ENCODE peak calls at places on chromosome 5, in seven cellular contexts. F is AML-193, Y is cardiac fibroblast, H is HL-60, J is GM12891, B is neuronal stem cell, G is heart left ventricle. L is an unnamed sample.

GRCh38 chr5:178121450-178122276 is 8.3 kb downstream of the N4BP3 start:
- DNase-seq in F (no peak), Y (peak), J (no peak), G (peak), H (peak), B (no peak), L (peak)

GRCh38 chr5:10301842-10302610 is 5.7 kb downstream of the CMBL start:
- DNase-seq in B (no peak), J (no peak), Y (peak), H (no peak), F (no peak), G (peak), L (no peak)

GRCh38 chr5:163809480-163809879 is 304.1 kb downstream of the MAT2B start:
- DNase-seq in F (no peak), J (no peak), Y (peak), G (no peak), B (no peak), H (peak), L (no peak)

GRCh38 chr5:43772601-43773031 is 169.6 kb downstream of the NNT start:
- DNase-seq in B (no peak), G (no peak), Y (peak), J (no peak), H (peak), F (peak), L (peak)

GRCh38 chr5:378301-378891 is 56.9 kb downstream of the AHRR start:
- DNase-seq in J (no peak), B (no peak), Y (no peak), H (peak), G (no peak), F (no peak), L (no peak)

GRCh38 chr5:1297243-1297642 is 2.4 kb upstream of the TERT start:
- DNase-seq in F (no peak), J (no peak), G (peak), H (no peak), B (no peak), Y (no peak), L (no peak)

GRCh38 chr5:63961598-63962161 is 565 bp downstream of the HTR1A start:
- DNase-seq in J (no peak), Y (no peak), G (no peak), F (no peak), B (no peak), H (no peak), L (no peak)

GRCh38 chr5:140249536-140249935 is 53.4 kb downstream of the PFDN1 start:
- DNase-seq in H (no peak), Y (no peak), G (no peak), J (no peak), B (no peak), F (no peak), L (no peak)

GRCh38 chr5:131589510-131590348 is 45.3 kb downstream of the RAPGEF6 start:
- DNase-seq in H (peak), F (peak), G (no peak), Y (peak), J (no peak), B (peak), L (peak)

GRCh38 chr5:54514841-54515432 is 2.6 kb upstream of the SNX18 start:
- DNase-seq in H (no peak), Y (no peak), G (no peak), J (no peak), B (no peak), F (no peak), L (no peak)

GRCh38 chr5:107554776-107555424 is 115.8 kb downstream of the EFNA5 start:
- DNase-seq in Y (no peak), F (no peak), H (no peak), J (no peak), G (no peak), B (no peak), L (no peak)

GRCh38 chr5:32018476-32019436 is 155.4 kb downstream of the GOLPH3 start:
- DNase-seq in G (no peak), Y (peak), J (no peak), B (no peak), H (no peak), F (no peak), L (no peak)

GRCh38 chr5:180803181-180804128 is 849 bp upstream of the MGAT1 start:
- DNase-seq in G (peak), F (peak), H (peak), Y (peak), B (peak), J (peak), L (peak)

GRCh38 chr5:139747583-139748504 is 47.8 kb upstream of the PSD2 start:
- DNase-seq in Y (peak), J (no peak), B (no peak), G (peak), F (no peak), H (no peak), L (peak)

GRCh38 chr5:68505917-68506860 is 290.6 kb downstream of the PIK3R1 start:
- DNase-seq in B (peak), H (no peak), G (no peak), Y (peak), F (no peak), J (no peak), L (no peak)

GRCh38 chr5:14707811-14708210 is 43.3 kb downstream of the OTULIN start:
- DNase-seq in B (no peak), F (no peak), H (no peak), J (no peak), Y (no peak), G (no peak), L (no peak)

GRCh38 chr5:50666261-50667078 is at the start of gene PARP8:
- DNase-seq in H (peak), J (peak), Y (peak), G (peak), B (peak), F (peak), L (peak)

GRCh38 chr5:65828507-65828906 is 97.9 kb upstream of the ERBIN start:
- DNase-seq in J (no peak), H (no peak), F (no peak), B (no peak), Y (peak), G (no peak), L (no peak)

GRCh38 chr5:172533058-172533398 is 78.7 kb upstream of the SH3PXD2B start:
- DNase-seq in J (no peak), B (no peak), F (no peak), Y (no peak), G (no peak), H (no peak), L (no peak)

GRCh38 chr5:25694805-25695204 is 1050.0 kb upstream of the CDH10 start:
- DNase-seq in G (no peak), J (no peak), H (no peak), F (no peak), Y (no peak), B (no peak), L (no peak)

GRCh38 chr5:58411372-58411771 is 48.5 kb downstream of the PLK2 start:
- DNase-seq in J (no peak), H (no peak), F (no peak), Y (no peak), B (no peak), G (no peak), L (no peak)

GRCh38 chr5:82512025-82512424 is 233.9 kb upstream of the RPS23 start:
- DNase-seq in F (no peak), H (no peak), B (no peak), J (no peak), G (no peak), Y (no peak), L (no peak)

GRCh38 chr5:142286111-142286510 is 38.7 kb downstream of the SPRY4 start:
- DNase-seq in Y (no peak), H (no peak), B (no peak), F (no peak), J (no peak), G (no peak), L (no peak)

GRCh38 chr5:86780018-86780417 is 162.3 kb downstream of the COX7C start:
- DNase-seq in G (no peak), H (no peak), F (no peak), J (no peak), Y (no peak), B (no peak), L (no peak)

GRCh38 chr5:132325691-132326090 is 31.5 kb downstream of the SLC22A4 start:
- DNase-seq in G (no peak), B (no peak), F (no peak), Y (no peak), H (no peak), J (no peak), L (no peak)

GRCh38 chr5:164504141-164504772 is 998.8 kb downstream of the MAT2B start:
- DNase-seq in G (no peak), Y (peak), H (peak), B (peak), F (peak), J (peak), L (peak)

GRCh38 chr5:435961-436640 is 6.9 kb upstream of the EXOC3 start:
- DNase-seq in F (peak), Y (peak), J (no peak), H (peak), B (no peak), G (peak), L (peak)

GRCh38 chr5:4395752-4396151 is 744.4 kb upstream of the ADAMTS16 start:
- DNase-seq in H (no peak), J (no peak), G (no peak), F (no peak), Y (no peak), B (no peak), L (no peak)

GRCh38 chr5:82018462-82018861 is 46.6 kb downstream of the ATG10 start:
- DNase-seq in J (no peak), B (peak), Y (peak), H (peak), F (peak), G (no peak), L (peak)

GRCh38 chr5:35815089-35815936 is 41.4 kb upstream of the IL7R start:
- DNase-seq in H (peak), F (peak), J (no peak), B (no peak), G (no peak), Y (peak), L (peak)

GRCh38 chr5:80411589-80412219 is 3.8 kb downstream of the ZFYVE16 start:
- DNase-seq in F (no peak), H (no peak), Y (peak), G (no peak), B (no peak), J (no peak), L (no peak)

GRCh38 chr5:154611341-154611767 is 133.3 kb upstream of the HAND1 start:
- DNase-seq in F (no peak), B (no peak), Y (peak), G (no peak), H (no peak), J (no peak), L (no peak)

GRCh38 chr5:59845733-59846132 is 47.8 kb downstream of the PDE4D start:
- DNase-seq in Y (no peak), B (no peak), G (no peak), J (no peak), F (no peak), H (no peak), L (no peak)

GRCh38 chr5:67983251-67983941 is 232.2 kb upstream of the PIK3R1 start:
- DNase-seq in G (no peak), B (no peak), F (no peak), H (no peak), J (no peak), Y (peak), L (peak)

GRCh38 chr5:68384936-68385594 is 169.5 kb downstream of the PIK3R1 start:
- DNase-seq in B (no peak), Y (no peak), F (no peak), G (no peak), H (no peak), J (no peak), L (no peak)

GRCh38 chr5:151580858-151581257 is 10.3 kb downstream of the FAT2 start:
- DNase-seq in G (no peak), B (no peak), H (no peak), J (no peak), F (no peak), Y (no peak), L (no peak)